ENCODE peak calls at places on chromosomes 4 and X, in four cellular contexts. One of them, this sample, is unnamed.

GRCh38 chr4:118396881-118397666 is 44.3 kb upstream of the PRSS12 start:
- ATAC-seq in activated naive CD8-positive, alpha-beta T cell treated with anti-CD3 and anti-CD28 coated beads, Interleukin-2, amount 50 U/mL, for 24 hours: no peak
- ATAC-seq in Right ventricle myocardium inferior: no peak
- ATAC-seq in effector memory CD8-positive, alpha-beta T cell: no peak
- ATAC-seq in this sample: no peak

GRCh38 chr4:53854991-53855885 is 209.2 kb downstream of the CHIC2 start:
- ATAC-seq in activated naive CD8-positive, alpha-beta T cell treated with anti-CD3 and anti-CD28 coated beads, Interleukin-2, amount 50 U/mL, for 24 hours: no peak
- ATAC-seq in Right ventricle myocardium inferior: peak; percentile 70
- ATAC-seq in effector memory CD8-positive, alpha-beta T cell: no peak
- ATAC-seq in this sample: peak; percentile 80

GRCh38 chrX:30961387-30961786 is 72.3 kb upstream of the TAB3 start:
- ATAC-seq in activated naive CD8-positive, alpha-beta T cell treated with anti-CD3 and anti-CD28 coated beads, Interleukin-2, amount 50 U/mL, for 24 hours: no peak
- ATAC-seq in Right ventricle myocardium inferior: no peak
- ATAC-seq in effector memory CD8-positive, alpha-beta T cell: no peak
- ATAC-seq in this sample: no peak

GRCh38 chr4:14864365-14864762 is 137.9 kb upstream of the CPEB2 start:
- ATAC-seq in activated naive CD8-positive, alpha-beta T cell treated with anti-CD3 and anti-CD28 coated beads, Interleukin-2, amount 50 U/mL, for 24 hours: no peak
- ATAC-seq in Right ventricle myocardium inferior: peak; percentile 45
- ATAC-seq in effector memory CD8-positive, alpha-beta T cell: no peak
- ATAC-seq in this sample: peak; percentile 77

GRCh38 chrX:151806967-151807540 is 72.5 kb downstream of the CNGA2 start:
- ATAC-seq in activated naive CD8-positive, alpha-beta T cell treated with anti-CD3 and anti-CD28 coated beads, Interleukin-2, amount 50 U/mL, for 24 hours: no peak
- ATAC-seq in Right ventricle myocardium inferior: no peak
- ATAC-seq in effector memory CD8-positive, alpha-beta T cell: no peak
- ATAC-seq in this sample: no peak

GRCh38 chrX:135556055-135556454 is 35.6 kb downstream of the INTS6L start:
- ATAC-seq in activated naive CD8-positive, alpha-beta T cell treated with anti-CD3 and anti-CD28 coated beads, Interleukin-2, amount 50 U/mL, for 24 hours: no peak
- ATAC-seq in Right ventricle myocardium inferior: no peak
- ATAC-seq in effector memory CD8-positive, alpha-beta T cell: no peak
- ATAC-seq in this sample: no peak

GRCh38 chr4:1031956-1032795 is 20.8 kb downstream of the FGFRL1 start:
- ATAC-seq in activated naive CD8-positive, alpha-beta T cell treated with anti-CD3 and anti-CD28 coated beads, Interleukin-2, amount 50 U/mL, for 24 hours: no peak
- ATAC-seq in Right ventricle myocardium inferior: no peak
- ATAC-seq in effector memory CD8-positive, alpha-beta T cell: peak; percentile 22
- ATAC-seq in this sample: no peak

GRCh38 chrX:106955004-106955772 is 35.0 kb downstream of the CLDN2 start:
- ATAC-seq in activated naive CD8-positive, alpha-beta T cell treated with anti-CD3 and anti-CD28 coated beads, Interleukin-2, amount 50 U/mL, for 24 hours: no peak
- ATAC-seq in Right ventricle myocardium inferior: no peak
- ATAC-seq in effector memory CD8-positive, alpha-beta T cell: no peak
- ATAC-seq in this sample: no peak

GRCh38 chr4:26723216-26723615 is 137.4 kb upstream of the STIM2 start:
- ATAC-seq in activated naive CD8-positive, alpha-beta T cell treated with anti-CD3 and anti-CD28 coated beads, Interleukin-2, amount 50 U/mL, for 24 hours: peak; percentile 85
- ATAC-seq in Right ventricle myocardium inferior: no peak
- ATAC-seq in effector memory CD8-positive, alpha-beta T cell: peak; percentile 94
- ATAC-seq in this sample: no peak

GRCh38 chr4:72706633-72707032 is 137.6 kb upstream of the ADAMTS3 start:
- ATAC-seq in activated naive CD8-positive, alpha-beta T cell treated with anti-CD3 and anti-CD28 coated beads, Interleukin-2, amount 50 U/mL, for 24 hours: no peak
- ATAC-seq in Right ventricle myocardium inferior: no peak
- ATAC-seq in effector memory CD8-positive, alpha-beta T cell: no peak
- ATAC-seq in this sample: no peak

This sample was measured in gastroesophageal sphincter.